ENCODE peak calls at places on chromosome 2, in five cellular contexts. K is ovary; D is naive thymus-derived CD4-positive, alpha-beta T cell; M is lung; U is SJSA1. X is an unnamed sample. For H3K9me3, the result is how much of the 10 kb centered on the place peaks cover.

GRCh38 chr2:67938053-67938452 is 124.8 kb downstream of the C1D start:
- DNase-seq in D (no peak), U (no peak), M (no peak), K (no peak), X (no peak)

GRCh38 chr2:36663851-36664715 is 32.4 kb upstream of the VIT start:
- DNase-seq in M (no peak), K (no peak), D (peak), U (peak), X (peak)

GRCh38 chr2:126700677-126701076 is 44.7 kb downstream of the GYPC start:
- DNase-seq in U (no peak), M (no peak), K (no peak), D (no peak), X (peak)

GRCh38 chr2:64609229-64609994 is 44.3 kb downstream of the SERTAD2 start:
- DNase-seq in U (no peak), D (peak), M (peak), K (peak), X (peak)

GRCh38 chr2:208182835-208183234 is 7.0 kb downstream of the C2orf80 start:
- DNase-seq in M (no peak), U (no peak), D (no peak), K (no peak), X (no peak)

GRCh38 chr2:30768036-30768686 is 39.1 kb downstream of the CAPN13 start:
- DNase-seq in M (no peak), U (no peak), D (no peak), K (no peak), X (no peak)

GRCh38 chr2:119049968-119050657 is 108.1 kb downstream of the MARCO start:
- DNase-seq in K (peak), D (no peak), U (no peak), M (no peak), X (no peak)

GRCh38 chr2:174209325-174209724 is 39.0 kb downstream of the OLA1 start:
- DNase-seq in D (no peak), K (no peak), M (no peak), U (no peak), X (no peak)

GRCh38 chr2:199484927-199485326 is 27.2 kb upstream of the SATB2 start:
- DNase-seq in U (no peak), M (no peak), K (no peak), D (no peak), X (no peak)

GRCh38 chr2:16671760-16672159 is 6.1 kb upstream of the CYRIA start:
- DNase-seq in D (no peak), M (no peak), K (no peak), U (no peak), X (no peak)

GRCh38 chr2:182318466-182319309 is 108.1 kb downstream of the PDE1A start:
- DNase-seq in U (no peak), K (no peak), M (no peak), D (no peak), X (no peak)

GRCh38 chr2:24860631-24861030 is 59.4 kb downstream of the ADCY3 start:
- DNase-seq in K (no peak), M (no peak), U (no peak), D (no peak), X (no peak)

GRCh38 chr2:62216616-62217015 is 20.7 kb downstream of the B3GNT2 start:
- DNase-seq in K (no peak), D (no peak), M (no peak), U (no peak), X (no peak)

GRCh38 chr2:75432761-75433361 is 127.9 kb downstream of the EVA1A start:
- DNase-seq in K (no peak), D (no peak), U (no peak), M (peak), X (no peak)

GRCh38 chr2:201234167-201235139 is 25.9 kb upstream of the CASP8 start:
- DNase-seq in K (no peak), U (no peak), D (peak), M (no peak), X (peak)

GRCh38 chr2:171319164-171319810 is 114.5 kb downstream of the METTL8 start:
- DNase-seq in D (peak), U (no peak), K (no peak), M (no peak), X (peak)

GRCh38 chr2:197894751-197895274 is 90.4 kb downstream of the PLCL1 start:
- DNase-seq in D (no peak), U (no peak), K (no peak), M (no peak), X (no peak)

GRCh38 chr2:44515416-44515815 is 153.7 kb downstream of the CAMKMT start:
- DNase-seq in U (no peak), K (no peak), D (no peak), M (no peak), X (no peak)

GRCh38 chr2:61855178-61855523 is 1.3 kb upstream of the FAM161A start:
- DNase-seq in U (no peak), D (no peak), M (no peak), K (peak), X (no peak)

GRCh38 chr2:227862227-227862740 is 9.1 kb upstream of the DAW1 start:
- DNase-seq in M (no peak), U (peak), D (no peak), K (no peak), X (peak)

GRCh38 chr2:172804423-172804822 is 68.8 kb downstream of the RAPGEF4 start:
- DNase-seq in U (no peak), D (no peak), M (no peak), K (no peak), X (no peak)

GRCh38 chr2:871175-871727 is 79.4 kb upstream of the SNTG2 start:
- DNase-seq in U (no peak), D (no peak), K (no peak), M (no peak), X (no peak)

GRCh38 chr2:234840336-234840735 is 111.5 kb upstream of the SH3BP4 start:
- DNase-seq in U (peak), K (peak), M (no peak), D (no peak), X (no peak)

GRCh38 chr2:67485431-67485830 is 88.3 kb downstream of the ETAA1 start:
- DNase-seq in U (no peak), M (no peak), K (no peak), D (no peak), X (no peak)

GRCh38 chr2:190574169-190574568 is 39.6 kb upstream of the NEMP2 start:
- DNase-seq in U (no peak), K (no peak), D (no peak), M (no peak), X (no peak)

DNA sequence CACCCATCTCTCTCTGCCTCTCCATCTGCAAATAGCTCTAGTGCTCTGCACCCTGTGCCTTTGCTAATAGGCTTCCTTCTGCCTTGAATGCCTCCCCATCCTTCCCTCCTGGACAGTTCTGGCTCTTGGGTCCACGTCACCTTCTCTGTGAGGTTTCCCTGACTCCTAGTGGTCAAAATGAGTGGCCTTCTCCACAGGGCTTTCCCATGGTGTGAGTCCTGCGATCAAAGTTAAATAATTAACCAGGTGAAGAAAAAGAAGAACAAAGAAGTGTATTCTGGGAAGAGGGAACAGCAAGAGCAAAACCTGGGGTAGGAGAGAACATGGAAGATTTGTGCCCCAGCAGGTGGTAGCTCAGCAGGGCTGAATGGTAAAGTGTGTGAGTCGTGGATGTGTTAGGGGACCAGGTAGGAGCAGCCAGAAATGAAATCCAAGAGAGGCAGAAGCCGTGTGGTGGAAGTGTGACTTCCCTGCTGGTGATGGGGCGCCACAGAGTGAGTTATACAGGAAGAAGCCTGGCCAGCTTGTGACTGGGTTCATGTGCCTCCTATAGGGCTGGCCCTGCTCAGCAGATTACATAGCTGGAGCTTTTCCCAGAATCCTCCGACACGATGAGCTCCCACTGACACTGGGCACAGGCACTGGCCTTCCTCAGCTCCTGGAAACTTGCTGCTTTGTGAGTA is 93.8 kb upstream of the LDAH start:
- DNase-seq in U (no peak), M (no peak), K (no peak), D (no peak), X (no peak)
- H3K27ac ChIP-seq in U (no peak), M (no peak), K (no peak), D (no peak), X (no peak)

GRCh38 chr2:239594772-239595608 is 194.2 kb upstream of the HDAC4 start:
- DNase-seq in K (peak), U (no peak), M (no peak), D (no peak), X (no peak)
- H3K9me3 ChIP-seq in K (under half), U (under half), M (under half), D (under half), X (under half)

GRCh38 chr2:187542123-187542522 is 12.1 kb downstream of the TFPI start:
- DNase-seq in M (no peak), D (no peak), K (no peak), U (no peak), X (no peak)
- H3K4me3 ChIP-seq in M (no peak), D (no peak), K (no peak), U (no peak), X (no peak)

DNA sequence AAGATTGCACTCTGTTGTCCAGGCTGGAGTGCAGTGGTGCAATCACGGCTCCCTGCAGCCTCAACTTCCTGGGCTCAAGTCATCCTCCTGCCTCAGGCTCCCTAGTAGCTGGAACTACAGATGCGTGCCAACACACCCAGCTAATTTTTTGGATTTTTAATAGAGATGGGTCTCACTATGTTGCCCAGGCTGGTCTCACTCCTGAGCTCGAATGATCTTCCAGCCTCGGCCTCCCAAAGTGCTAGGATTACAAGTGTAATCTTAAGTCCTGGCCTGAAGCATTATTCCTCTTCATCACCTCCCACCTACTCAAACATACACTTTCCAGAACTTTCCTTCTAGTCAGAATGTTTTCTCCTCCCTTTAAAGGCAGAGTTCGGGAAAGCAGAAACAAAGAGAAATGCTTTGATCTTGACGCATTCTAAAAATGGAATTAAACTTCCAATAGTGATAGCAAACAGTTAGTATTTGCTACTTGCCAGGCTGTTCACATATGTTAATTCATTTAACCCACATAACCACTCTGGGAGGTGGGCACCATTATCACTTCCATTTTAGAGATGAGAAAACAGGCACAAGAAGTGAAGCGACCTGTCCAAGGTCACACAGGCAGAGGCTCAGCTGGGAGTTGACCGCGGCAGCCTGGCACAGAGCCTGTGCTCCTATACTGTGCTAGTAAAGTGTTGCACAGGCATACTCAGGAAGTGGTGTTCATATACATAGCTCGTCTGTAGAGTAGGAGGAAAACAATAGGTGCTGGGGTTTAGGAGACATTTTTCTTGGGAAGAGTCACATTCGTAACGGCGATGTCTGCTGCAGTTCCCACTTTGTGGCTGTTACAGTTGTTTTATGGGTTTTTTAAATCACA is 24.6 kb downstream of the TEX44 start:
- DNase-seq in M (no peak), D (no peak), U (peak), K (no peak), X (no peak)
- H3K27ac ChIP-seq in M (no peak), D (no peak), U (peak), K (no peak), X (no peak)

DNA sequence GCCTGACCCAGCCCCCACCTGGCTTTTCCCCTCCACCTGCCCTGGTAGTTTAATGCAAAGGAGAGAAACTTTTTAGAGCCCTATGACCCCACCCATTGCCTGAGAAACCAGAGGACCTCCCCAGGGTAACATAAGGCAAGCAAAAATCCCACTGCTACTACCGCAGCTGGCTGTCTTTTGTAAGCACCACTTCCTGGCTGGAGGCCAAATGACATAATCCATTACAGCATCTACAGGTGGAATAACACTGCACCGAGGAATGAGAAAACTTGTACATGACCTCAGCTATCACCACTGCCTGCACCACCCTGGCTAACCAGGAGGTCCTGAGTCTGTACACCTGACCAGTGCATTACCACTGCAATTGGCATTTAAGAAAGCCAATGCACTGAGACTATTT is 149.6 kb upstream of the GALNT5 start:
- DNase-seq in M (peak), K (no peak), U (no peak), D (no peak), X (no peak)
- H3K9me3 ChIP-seq in M (under half), K (under half), U (under half), D (under half), X (under half)

GRCh38 chr2:96817882-96818281 is 1.8 kb downstream of the CNNM3 start:
- DNase-seq in D (no peak), U (no peak), K (no peak), M (no peak), X (no peak)
- H3K4me3 ChIP-seq in D (peak), U (no peak), K (peak), M (no peak), X (peak)

GRCh38 chr2:37665622-37666362 is 5.7 kb downstream of the CDC42EP3 start:
- DNase-seq in M (no peak), K (no peak), U (no peak), D (no peak), X (no peak)

GRCh38 chr2:37663390-37663789 is 8.1 kb downstream of the CDC42EP3 start:
- DNase-seq in D (no peak), M (no peak), K (no peak), U (no peak), X (no peak)

GRCh38 chr2:37664190-37664751 is 7.2 kb downstream of the CDC42EP3 start:
- DNase-seq in U (no peak), M (no peak), D (no peak), K (no peak), X (no peak)

GRCh38 chr2:37666772-37667171 is 4.7 kb downstream of the CDC42EP3 start:
- DNase-seq in D (no peak), M (no peak), K (no peak), U (no peak), X (no peak)

GRCh38 chr2:37665038-37665437 is 6.4 kb downstream of the CDC42EP3 start:
- DNase-seq in M (no peak), D (no peak), U (no peak), K (no peak), X (no peak)
- H3K27ac ChIP-seq in M (peak), D (no peak), U (no peak), K (no peak), X (no peak)

DNA sequence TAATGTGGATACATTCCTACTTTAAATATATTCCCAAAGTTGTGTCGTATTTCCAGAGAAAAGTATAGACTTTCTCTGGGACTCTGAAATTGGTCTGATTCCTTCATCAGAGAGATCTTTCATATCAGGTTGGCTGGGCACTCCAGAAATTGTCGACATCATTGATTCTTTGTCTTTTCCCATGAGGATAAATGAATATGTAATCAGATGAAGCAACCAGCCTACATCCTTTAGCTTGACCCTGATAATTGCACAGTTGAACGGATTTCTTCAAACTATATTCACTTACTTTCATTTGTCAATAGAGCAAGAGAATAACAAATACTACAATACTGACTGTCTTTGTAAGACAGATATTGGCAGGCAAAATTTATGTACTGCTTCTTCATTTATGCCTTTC is 680.2 kb upstream of the LRRTM4 start:
- DNase-seq in U (no peak), M (no peak), K (no peak), D (no peak), X (no peak)
- H3K9me3 ChIP-seq in U (under half), M (under half), K (under half), D (under half), X (under half)

X was measured in CD4-positive, CD25-positive, alpha-beta regulatory T cell.